ENCODE peak calls at places on chromosomes 16 and 17, in nine cellular contexts. One of them, this sample, is unnamed.
A peak's percentile ranks its signal among the peaks of the same experiment; 100 is the strongest.

GRCh38 chr16:67935096-67935401 is 1.6 kb downstream of the PSMB10 start:
- DNase-seq in stimulated activated CD8-positive, alpha-beta memory T cell treated with anti-CD3 and anti-CD28 coated beads, Interleukin-4, amount 100 ng/mL, for 24 hours: no peak
- DNase-seq in nucleus accumbens: no peak
- DNase-seq in Caco-2: no peak
- DNase-seq in NCI-H524: no peak
- DNase-seq in activated T-cell treated with anti-CD3 and anti-CD28 coated beads, Interleukin-2, amount 50 U/mL, for 4 hours: no peak
- DNase-seq in HT1080: no peak
- DNase-seq in NT2/D1: no peak
- DNase-seq in A549: no peak
- DNase-seq in this sample: no peak

GRCh38 chr16:21222495-21223337 is 10.8 kb upstream of the ANKS4B start:
- DNase-seq in stimulated activated CD8-positive, alpha-beta memory T cell treated with anti-CD3 and anti-CD28 coated beads, Interleukin-4, amount 100 ng/mL, for 24 hours: no peak
- DNase-seq in nucleus accumbens: no peak
- DNase-seq in Caco-2: peak; percentile 76
- DNase-seq in NCI-H524: no peak
- DNase-seq in activated T-cell treated with anti-CD3 and anti-CD28 coated beads, Interleukin-2, amount 50 U/mL, for 4 hours: no peak
- DNase-seq in HT1080: no peak
- DNase-seq in NT2/D1: no peak
- DNase-seq in A549: no peak
- DNase-seq in this sample: peak; percentile 90

GRCh38 chr17:10638151-10638550 is 19.0 kb downstream of the MYH3 start:
- DNase-seq in stimulated activated CD8-positive, alpha-beta memory T cell treated with anti-CD3 and anti-CD28 coated beads, Interleukin-4, amount 100 ng/mL, for 24 hours: no peak
- DNase-seq in nucleus accumbens: no peak
- DNase-seq in Caco-2: no peak
- DNase-seq in NCI-H524: no peak
- DNase-seq in activated T-cell treated with anti-CD3 and anti-CD28 coated beads, Interleukin-2, amount 50 U/mL, for 4 hours: no peak
- DNase-seq in HT1080: no peak
- DNase-seq in NT2/D1: no peak
- DNase-seq in A549: no peak
- DNase-seq in this sample: no peak

GRCh38 chr16:75256059-75256870 is 4.8 kb upstream of the BCAR1 start:
- DNase-seq in stimulated activated CD8-positive, alpha-beta memory T cell treated with anti-CD3 and anti-CD28 coated beads, Interleukin-4, amount 100 ng/mL, for 24 hours: no peak
- DNase-seq in nucleus accumbens: no peak
- DNase-seq in Caco-2: peak; percentile 38
- DNase-seq in NCI-H524: no peak
- DNase-seq in activated T-cell treated with anti-CD3 and anti-CD28 coated beads, Interleukin-2, amount 50 U/mL, for 4 hours: no peak
- DNase-seq in HT1080: no peak
- DNase-seq in NT2/D1: no peak
- DNase-seq in A549: no peak
- DNase-seq in this sample: no peak

GRCh38 chr16:84933774-84934571 is 77.4 kb downstream of the ZDHHC7 start:
- DNase-seq in stimulated activated CD8-positive, alpha-beta memory T cell treated with anti-CD3 and anti-CD28 coated beads, Interleukin-4, amount 100 ng/mL, for 24 hours: no peak
- DNase-seq in nucleus accumbens: peak; percentile 47
- DNase-seq in Caco-2: no peak
- DNase-seq in NCI-H524: no peak
- DNase-seq in activated T-cell treated with anti-CD3 and anti-CD28 coated beads, Interleukin-2, amount 50 U/mL, for 4 hours: no peak
- DNase-seq in HT1080: no peak
- DNase-seq in NT2/D1: no peak
- DNase-seq in A549: no peak
- DNase-seq in this sample: peak; percentile 18

GRCh38 chr16:81823111-81823510 is 44.0 kb downstream of the PLCG2 start:
- DNase-seq in stimulated activated CD8-positive, alpha-beta memory T cell treated with anti-CD3 and anti-CD28 coated beads, Interleukin-4, amount 100 ng/mL, for 24 hours: no peak
- DNase-seq in nucleus accumbens: no peak
- DNase-seq in Caco-2: no peak
- DNase-seq in NCI-H524: no peak
- DNase-seq in activated T-cell treated with anti-CD3 and anti-CD28 coated beads, Interleukin-2, amount 50 U/mL, for 4 hours: no peak
- DNase-seq in HT1080: no peak
- DNase-seq in NT2/D1: no peak
- DNase-seq in A549: no peak
- DNase-seq in this sample: no peak

GRCh38 chr17:70168044-70168978 is 1.0 kb upstream of the KCNJ2 start:
- DNase-seq in stimulated activated CD8-positive, alpha-beta memory T cell treated with anti-CD3 and anti-CD28 coated beads, Interleukin-4, amount 100 ng/mL, for 24 hours: no peak
- DNase-seq in nucleus accumbens: peak; percentile 78
- DNase-seq in Caco-2: peak; percentile 66
- DNase-seq in NCI-H524: peak; percentile 62
- DNase-seq in activated T-cell treated with anti-CD3 and anti-CD28 coated beads, Interleukin-2, amount 50 U/mL, for 4 hours: no peak
- DNase-seq in HT1080: no peak
- DNase-seq in NT2/D1: peak; percentile 64
- DNase-seq in A549: peak; percentile 69
- DNase-seq in this sample: peak; percentile 81

GRCh38 chr17:31558748-31559646 is 167.5 kb downstream of the RAB11FIP4 start:
- DNase-seq in stimulated activated CD8-positive, alpha-beta memory T cell treated with anti-CD3 and anti-CD28 coated beads, Interleukin-4, amount 100 ng/mL, for 24 hours: peak; percentile 43
- DNase-seq in nucleus accumbens: peak; percentile 62
- DNase-seq in Caco-2: peak; percentile 84
- DNase-seq in NCI-H524: peak; percentile 62
- DNase-seq in activated T-cell treated with anti-CD3 and anti-CD28 coated beads, Interleukin-2, amount 50 U/mL, for 4 hours: peak; percentile 52
- DNase-seq in HT1080: peak; percentile 66
- DNase-seq in NT2/D1: no peak
- DNase-seq in A549: peak; percentile 91
- DNase-seq in this sample: peak; percentile 84

GRCh38 chr17:65799454-65799853 is 238.0 kb upstream of the AXIN2 start:
- DNase-seq in stimulated activated CD8-positive, alpha-beta memory T cell treated with anti-CD3 and anti-CD28 coated beads, Interleukin-4, amount 100 ng/mL, for 24 hours: no peak
- DNase-seq in nucleus accumbens: no peak
- DNase-seq in Caco-2: no peak
- DNase-seq in NCI-H524: no peak
- DNase-seq in activated T-cell treated with anti-CD3 and anti-CD28 coated beads, Interleukin-2, amount 50 U/mL, for 4 hours: no peak
- DNase-seq in HT1080: no peak
- DNase-seq in NT2/D1: no peak
- DNase-seq in A549: no peak
- DNase-seq in this sample: no peak

GRCh38 chr17:7886227-7887037 is 2.2 kb upstream of the CHD3 start:
- DNase-seq in stimulated activated CD8-positive, alpha-beta memory T cell treated with anti-CD3 and anti-CD28 coated beads, Interleukin-4, amount 100 ng/mL, for 24 hours: peak; percentile 34
- DNase-seq in nucleus accumbens: no peak
- DNase-seq in Caco-2: no peak
- DNase-seq in NCI-H524: no peak
- DNase-seq in activated T-cell treated with anti-CD3 and anti-CD28 coated beads, Interleukin-2, amount 50 U/mL, for 4 hours: peak; percentile 59
- DNase-seq in HT1080: peak; percentile 30
- DNase-seq in NT2/D1: no peak
- DNase-seq in A549: peak; percentile 69
- DNase-seq in this sample: peak; percentile 12

GRCh38 chr17:13244511-13244910 is 226.7 kb upstream of the ELAC2 start:
- DNase-seq in stimulated activated CD8-positive, alpha-beta memory T cell treated with anti-CD3 and anti-CD28 coated beads, Interleukin-4, amount 100 ng/mL, for 24 hours: no peak
- DNase-seq in nucleus accumbens: no peak
- DNase-seq in Caco-2: no peak
- DNase-seq in NCI-H524: no peak
- DNase-seq in activated T-cell treated with anti-CD3 and anti-CD28 coated beads, Interleukin-2, amount 50 U/mL, for 4 hours: no peak
- DNase-seq in HT1080: no peak
- DNase-seq in NT2/D1: no peak
- DNase-seq in A549: no peak
- DNase-seq in this sample: no peak

GRCh38 chr16:30731411-30731810 is 16.8 kb upstream of the PHKG2 start:
- DNase-seq in stimulated activated CD8-positive, alpha-beta memory T cell treated with anti-CD3 and anti-CD28 coated beads, Interleukin-4, amount 100 ng/mL, for 24 hours: no peak
- DNase-seq in nucleus accumbens: no peak
- DNase-seq in Caco-2: no peak
- DNase-seq in NCI-H524: no peak
- DNase-seq in activated T-cell treated with anti-CD3 and anti-CD28 coated beads, Interleukin-2, amount 50 U/mL, for 4 hours: no peak
- DNase-seq in HT1080: no peak
- DNase-seq in NT2/D1: no peak
- DNase-seq in A549: no peak
- DNase-seq in this sample: no peak

GRCh38 chr17:7750321-7750821 is 32.8 kb downstream of the DNAH2 start:
- DNase-seq in stimulated activated CD8-positive, alpha-beta memory T cell treated with anti-CD3 and anti-CD28 coated beads, Interleukin-4, amount 100 ng/mL, for 24 hours: no peak
- DNase-seq in nucleus accumbens: no peak
- DNase-seq in Caco-2: no peak
- DNase-seq in NCI-H524: no peak
- DNase-seq in activated T-cell treated with anti-CD3 and anti-CD28 coated beads, Interleukin-2, amount 50 U/mL, for 4 hours: no peak
- DNase-seq in HT1080: peak; percentile 90
- DNase-seq in NT2/D1: no peak
- DNase-seq in A549: no peak
- DNase-seq in this sample: peak; percentile 85

GRCh38 chr17:57945999-57946797 is 9.0 kb downstream of the CUEDC1 start:
- DNase-seq in stimulated activated CD8-positive, alpha-beta memory T cell treated with anti-CD3 and anti-CD28 coated beads, Interleukin-4, amount 100 ng/mL, for 24 hours: no peak
- DNase-seq in nucleus accumbens: no peak
- DNase-seq in Caco-2: no peak
- DNase-seq in NCI-H524: no peak
- DNase-seq in activated T-cell treated with anti-CD3 and anti-CD28 coated beads, Interleukin-2, amount 50 U/mL, for 4 hours: no peak
- DNase-seq in HT1080: no peak
- DNase-seq in NT2/D1: no peak
- DNase-seq in A549: no peak
- DNase-seq in this sample: peak; percentile 63

GRCh38 chr17:61064087-61064951 is 335.3 kb upstream of the TBX2 start:
- DNase-seq in stimulated activated CD8-positive, alpha-beta memory T cell treated with anti-CD3 and anti-CD28 coated beads, Interleukin-4, amount 100 ng/mL, for 24 hours: no peak
- DNase-seq in nucleus accumbens: no peak
- DNase-seq in Caco-2: no peak
- DNase-seq in NCI-H524: no peak
- DNase-seq in activated T-cell treated with anti-CD3 and anti-CD28 coated beads, Interleukin-2, amount 50 U/mL, for 4 hours: no peak
- DNase-seq in HT1080: no peak
- DNase-seq in NT2/D1: no peak
- DNase-seq in A549: no peak
- DNase-seq in this sample: peak; percentile 39

GRCh38 chr17:65786479-65786878 is 225.0 kb upstream of the AXIN2 start:
- DNase-seq in stimulated activated CD8-positive, alpha-beta memory T cell treated with anti-CD3 and anti-CD28 coated beads, Interleukin-4, amount 100 ng/mL, for 24 hours: no peak
- DNase-seq in nucleus accumbens: no peak
- DNase-seq in Caco-2: no peak
- DNase-seq in NCI-H524: no peak
- DNase-seq in activated T-cell treated with anti-CD3 and anti-CD28 coated beads, Interleukin-2, amount 50 U/mL, for 4 hours: no peak
- DNase-seq in HT1080: no peak
- DNase-seq in NT2/D1: no peak
- DNase-seq in A549: no peak
- DNase-seq in this sample: no peak

GRCh38 chr17:77110006-77110374 is 30.8 kb upstream of the SEC14L1 start:
- DNase-seq in stimulated activated CD8-positive, alpha-beta memory T cell treated with anti-CD3 and anti-CD28 coated beads, Interleukin-4, amount 100 ng/mL, for 24 hours: no peak
- DNase-seq in nucleus accumbens: no peak
- DNase-seq in Caco-2: no peak
- DNase-seq in NCI-H524: no peak
- DNase-seq in activated T-cell treated with anti-CD3 and anti-CD28 coated beads, Interleukin-2, amount 50 U/mL, for 4 hours: no peak
- DNase-seq in HT1080: peak; percentile 75
- DNase-seq in NT2/D1: peak; percentile 18
- DNase-seq in A549: no peak
- DNase-seq in this sample: peak; percentile 89

GRCh38 chr17:39534768-39535405 is 72.8 kb downstream of the NEUROD2 start:
- DNase-seq in stimulated activated CD8-positive, alpha-beta memory T cell treated with anti-CD3 and anti-CD28 coated beads, Interleukin-4, amount 100 ng/mL, for 24 hours: no peak
- DNase-seq in nucleus accumbens: no peak
- DNase-seq in Caco-2: no peak
- DNase-seq in NCI-H524: no peak
- DNase-seq in activated T-cell treated with anti-CD3 and anti-CD28 coated beads, Interleukin-2, amount 50 U/mL, for 4 hours: no peak
- DNase-seq in HT1080: no peak
- DNase-seq in NT2/D1: no peak
- DNase-seq in A549: no peak
- DNase-seq in this sample: peak; percentile 5

GRCh38 chr16:149024-149675 is 3.3 kb upstream of the HBZ start:
- DNase-seq in stimulated activated CD8-positive, alpha-beta memory T cell treated with anti-CD3 and anti-CD28 coated beads, Interleukin-4, amount 100 ng/mL, for 24 hours: no peak
- DNase-seq in nucleus accumbens: no peak
- DNase-seq in Caco-2: no peak
- DNase-seq in NCI-H524: no peak
- DNase-seq in activated T-cell treated with anti-CD3 and anti-CD28 coated beads, Interleukin-2, amount 50 U/mL, for 4 hours: no peak
- DNase-seq in HT1080: no peak
- DNase-seq in NT2/D1: no peak
- DNase-seq in A549: no peak
- DNase-seq in this sample: no peak

GRCh38 chr16:21684199-21684598 is 20.4 kb downstream of the OTOA start:
- DNase-seq in stimulated activated CD8-positive, alpha-beta memory T cell treated with anti-CD3 and anti-CD28 coated beads, Interleukin-4, amount 100 ng/mL, for 24 hours: no peak
- DNase-seq in nucleus accumbens: no peak
- DNase-seq in Caco-2: no peak
- DNase-seq in NCI-H524: no peak
- DNase-seq in activated T-cell treated with anti-CD3 and anti-CD28 coated beads, Interleukin-2, amount 50 U/mL, for 4 hours: peak; percentile 7
- DNase-seq in HT1080: no peak
- DNase-seq in NT2/D1: no peak
- DNase-seq in A549: no peak
- DNase-seq in this sample: peak; percentile 10

GRCh38 chr17:80151333-80151732 is 4.4 kb upstream of the EIF4A3 start:
- DNase-seq in stimulated activated CD8-positive, alpha-beta memory T cell treated with anti-CD3 and anti-CD28 coated beads, Interleukin-4, amount 100 ng/mL, for 24 hours: no peak
- DNase-seq in nucleus accumbens: no peak
- DNase-seq in Caco-2: no peak
- DNase-seq in NCI-H524: no peak
- DNase-seq in activated T-cell treated with anti-CD3 and anti-CD28 coated beads, Interleukin-2, amount 50 U/mL, for 4 hours: no peak
- DNase-seq in HT1080: no peak
- DNase-seq in NT2/D1: no peak
- DNase-seq in A549: no peak
- DNase-seq in this sample: no peak

GRCh38 chr16:85514601-85515318 is 98.4 kb upstream of the GSE1 start:
- DNase-seq in stimulated activated CD8-positive, alpha-beta memory T cell treated with anti-CD3 and anti-CD28 coated beads, Interleukin-4, amount 100 ng/mL, for 24 hours: no peak
- DNase-seq in nucleus accumbens: peak; percentile 25
- DNase-seq in Caco-2: peak; percentile 95
- DNase-seq in NCI-H524: no peak
- DNase-seq in activated T-cell treated with anti-CD3 and anti-CD28 coated beads, Interleukin-2, amount 50 U/mL, for 4 hours: no peak
- DNase-seq in HT1080: peak; percentile 85
- DNase-seq in NT2/D1: no peak
- DNase-seq in A549: peak; percentile 95
- DNase-seq in this sample: peak; percentile 83

GRCh38 chr16:72312862-72313261 is 140.9 kb upstream of the PMFBP1 start:
- DNase-seq in stimulated activated CD8-positive, alpha-beta memory T cell treated with anti-CD3 and anti-CD28 coated beads, Interleukin-4, amount 100 ng/mL, for 24 hours: no peak
- DNase-seq in nucleus accumbens: no peak
- DNase-seq in Caco-2: no peak
- DNase-seq in NCI-H524: no peak
- DNase-seq in activated T-cell treated with anti-CD3 and anti-CD28 coated beads, Interleukin-2, amount 50 U/mL, for 4 hours: no peak
- DNase-seq in HT1080: no peak
- DNase-seq in NT2/D1: no peak
- DNase-seq in A549: no peak
- DNase-seq in this sample: no peak

GRCh38 chr17:34562387-34562786 is 17.0 kb upstream of the TMEM132E start:
- DNase-seq in stimulated activated CD8-positive, alpha-beta memory T cell treated with anti-CD3 and anti-CD28 coated beads, Interleukin-4, amount 100 ng/mL, for 24 hours: no peak
- DNase-seq in nucleus accumbens: no peak
- DNase-seq in Caco-2: no peak
- DNase-seq in NCI-H524: no peak
- DNase-seq in activated T-cell treated with anti-CD3 and anti-CD28 coated beads, Interleukin-2, amount 50 U/mL, for 4 hours: no peak
- DNase-seq in HT1080: no peak
- DNase-seq in NT2/D1: no peak
- DNase-seq in A549: no peak
- DNase-seq in this sample: no peak

GRCh38 chr17:64687959-64688358 is 25.9 kb upstream of the SMURF2 start:
- DNase-seq in stimulated activated CD8-positive, alpha-beta memory T cell treated with anti-CD3 and anti-CD28 coated beads, Interleukin-4, amount 100 ng/mL, for 24 hours: no peak
- DNase-seq in nucleus accumbens: no peak
- DNase-seq in Caco-2: no peak
- DNase-seq in NCI-H524: no peak
- DNase-seq in activated T-cell treated with anti-CD3 and anti-CD28 coated beads, Interleukin-2, amount 50 U/mL, for 4 hours: no peak
- DNase-seq in HT1080: peak; percentile 59
- DNase-seq in NT2/D1: no peak
- DNase-seq in A549: no peak
- DNase-seq in this sample: peak; percentile 64

GRCh38 chr17:12391468-12391867 is 274.2 kb upstream of the MYOCD start:
- DNase-seq in stimulated activated CD8-positive, alpha-beta memory T cell treated with anti-CD3 and anti-CD28 coated beads, Interleukin-4, amount 100 ng/mL, for 24 hours: no peak
- DNase-seq in nucleus accumbens: no peak
- DNase-seq in Caco-2: no peak
- DNase-seq in NCI-H524: no peak
- DNase-seq in activated T-cell treated with anti-CD3 and anti-CD28 coated beads, Interleukin-2, amount 50 U/mL, for 4 hours: no peak
- DNase-seq in HT1080: no peak
- DNase-seq in NT2/D1: no peak
- DNase-seq in A549: no peak
- DNase-seq in this sample: no peak

GRCh38 chr16:70635356-70636016 is 10.9 kb upstream of the IL34 start:
- DNase-seq in stimulated activated CD8-positive, alpha-beta memory T cell treated with anti-CD3 and anti-CD28 coated beads, Interleukin-4, amount 100 ng/mL, for 24 hours: no peak
- DNase-seq in nucleus accumbens: no peak
- DNase-seq in Caco-2: no peak
- DNase-seq in NCI-H524: no peak
- DNase-seq in activated T-cell treated with anti-CD3 and anti-CD28 coated beads, Interleukin-2, amount 50 U/mL, for 4 hours: no peak
- DNase-seq in HT1080: peak; percentile 74
- DNase-seq in NT2/D1: peak; percentile 25
- DNase-seq in A549: no peak
- DNase-seq in this sample: no peak

GRCh38 chr16:2056077-2056476 is 8.3 kb downstream of the TSC2 start:
- DNase-seq in stimulated activated CD8-positive, alpha-beta memory T cell treated with anti-CD3 and anti-CD28 coated beads, Interleukin-4, amount 100 ng/mL, for 24 hours: no peak
- DNase-seq in nucleus accumbens: no peak
- DNase-seq in Caco-2: no peak
- DNase-seq in NCI-H524: no peak
- DNase-seq in activated T-cell treated with anti-CD3 and anti-CD28 coated beads, Interleukin-2, amount 50 U/mL, for 4 hours: no peak
- DNase-seq in HT1080: no peak
- DNase-seq in NT2/D1: no peak
- DNase-seq in A549: no peak
- DNase-seq in this sample: no peak

GRCh38 chr16:4110680-4111079 is 5.6 kb downstream of the ADCY9 start:
- DNase-seq in stimulated activated CD8-positive, alpha-beta memory T cell treated with anti-CD3 and anti-CD28 coated beads, Interleukin-4, amount 100 ng/mL, for 24 hours: no peak
- DNase-seq in nucleus accumbens: no peak
- DNase-seq in Caco-2: no peak
- DNase-seq in NCI-H524: no peak
- DNase-seq in activated T-cell treated with anti-CD3 and anti-CD28 coated beads, Interleukin-2, amount 50 U/mL, for 4 hours: no peak
- DNase-seq in HT1080: no peak
- DNase-seq in NT2/D1: no peak
- DNase-seq in A549: no peak
- DNase-seq in this sample: no peak

GRCh38 chr17:58172369-58173071 is 5.7 kb downstream of the OR4D2 start:
- DNase-seq in stimulated activated CD8-positive, alpha-beta memory T cell treated with anti-CD3 and anti-CD28 coated beads, Interleukin-4, amount 100 ng/mL, for 24 hours: no peak
- DNase-seq in nucleus accumbens: no peak
- DNase-seq in Caco-2: no peak
- DNase-seq in NCI-H524: peak; percentile 53
- DNase-seq in activated T-cell treated with anti-CD3 and anti-CD28 coated beads, Interleukin-2, amount 50 U/mL, for 4 hours: no peak
- DNase-seq in HT1080: peak; percentile 21
- DNase-seq in NT2/D1: no peak
- DNase-seq in A549: peak; percentile 68
- DNase-seq in this sample: peak; percentile 50

GRCh38 chr16:15781650-15782049 is 75.2 kb downstream of the MYH11 start:
- DNase-seq in stimulated activated CD8-positive, alpha-beta memory T cell treated with anti-CD3 and anti-CD28 coated beads, Interleukin-4, amount 100 ng/mL, for 24 hours: no peak
- DNase-seq in nucleus accumbens: no peak
- DNase-seq in Caco-2: no peak
- DNase-seq in NCI-H524: no peak
- DNase-seq in activated T-cell treated with anti-CD3 and anti-CD28 coated beads, Interleukin-2, amount 50 U/mL, for 4 hours: no peak
- DNase-seq in HT1080: no peak
- DNase-seq in NT2/D1: no peak
- DNase-seq in A549: no peak
- DNase-seq in this sample: no peak